ENCODE peak calls at places on chromosomes 6 and 20, in seven cellular contexts. J is lower lobe of right lung, H is esophagus muscularis mucosa, Y is mammary epithelial cell, B is endodermal cell, N is fibroblast of lung, I is ovary. L is an unnamed sample. For H3K27me3, the result is how much of the 10 kb centered on the place peaks cover.

GRCh38 chr20:50303573-50304500 is 113.2 kb downstream of the CEBPB start:
- DNase-seq in J (peak), Y (no peak), I (peak), N (peak), H (peak), B (peak), L (no peak)

GRCh38 chr20:4225778-4226177 is 210.4 kb upstream of the RNF24 start:
- DNase-seq in Y (peak), J (no peak), N (peak), H (no peak), B (no peak), I (no peak), L (peak)

GRCh38 chr6:98946877-98947410 is 802 bp downstream of the FBXL4 start:
- DNase-seq in J (peak), I (peak), H (no peak), B (no peak), N (peak), Y (peak), L (no peak)

GRCh38 chr6:71387179-71387578 is 98.6 kb downstream of the OGFRL1 start:
- DNase-seq in Y (no peak), N (peak), I (no peak), J (no peak), H (no peak), B (no peak), L (no peak)

GRCh38 chr6:158356586-158357546 is 44.6 kb downstream of the TULP4 start:
- DNase-seq in Y (no peak), H (peak), I (no peak), B (no peak), J (no peak), N (no peak), L (no peak)

GRCh38 chr20:50071039-50071888 is 41.7 kb downstream of the UBE2V1 start:
- DNase-seq in H (peak), I (peak), B (peak), J (peak), Y (peak), N (peak), L (no peak)

GRCh38 chr20:32249030-32249738 is 28.3 kb upstream of the KIF3B start:
- DNase-seq in B (no peak), I (no peak), J (no peak), H (no peak), N (no peak), Y (no peak), L (no peak)

GRCh38 chr6:154705471-154706113 is 27.6 kb upstream of the SCAF8 start:
- DNase-seq in I (no peak), Y (no peak), B (peak), N (peak), J (no peak), H (no peak), L (no peak)

GRCh38 chr6:20338160-20338559 is 63.5 kb upstream of the E2F3 start:
- DNase-seq in N (no peak), B (no peak), H (no peak), I (no peak), J (no peak), Y (peak), L (peak)

GRCh38 chr6:46528956-46529750 is 37.9 kb upstream of the RCAN2 start:
- DNase-seq in N (no peak), I (no peak), J (no peak), H (no peak), Y (no peak), B (no peak), L (no peak)
- H3K27me3 ChIP-seq in N (under half), I (under half), J (under half), H (under half), Y (under half), B (under half), L (under half)

GRCh38 chr6:328924-329323 is 36.6 kb downstream of the DUSP22 start:
- DNase-seq in Y (no peak), J (no peak), H (no peak), B (no peak), N (no peak), I (no peak), L (no peak)
- H3K27me3 ChIP-seq in Y (under half), J (under half), H (under half), B (under half), N (under half), I (under half), L (under half)

GRCh38 chr6:1603708-1604346 is 5.9 kb upstream of the FOXC1 start:
- DNase-seq in J (no peak), H (no peak), Y (no peak), B (peak), N (no peak), I (no peak), L (no peak)
- H3K27me3 ChIP-seq in J (half or more), H (under half), Y (under half), B (half or more), N (half or more), I (under half), L (under half)

GRCh38 chr6:4776967-4777925 is 1.0 kb downstream of the CDYL start:
- DNase-seq in I (no peak), B (peak), Y (peak), J (no peak), H (no peak), N (peak), L (no peak)

GRCh38 chr6:4778086-4778485 is 1.9 kb downstream of the CDYL start:
- DNase-seq in J (no peak), B (no peak), Y (peak), I (no peak), H (no peak), N (no peak), L (no peak)

GRCh38 chr6:4781426-4781825 is 5.2 kb downstream of the CDYL start:
- DNase-seq in B (no peak), H (no peak), I (no peak), J (no peak), N (no peak), Y (no peak), L (no peak)

GRCh38 chr6:4781967-4782537 is 5.8 kb downstream of the CDYL start:
- DNase-seq in N (no peak), J (no peak), H (no peak), I (no peak), Y (no peak), B (no peak), L (no peak)

GRCh38 chr6:4780360-4780812 is 4.2 kb downstream of the CDYL start:
- DNase-seq in J (no peak), Y (peak), H (no peak), B (peak), I (no peak), N (peak), L (no peak)
- H3K27me3 ChIP-seq in J (under half), Y (under half), H (under half), B (under half), I (under half), N (under half), L (under half)

DNA sequence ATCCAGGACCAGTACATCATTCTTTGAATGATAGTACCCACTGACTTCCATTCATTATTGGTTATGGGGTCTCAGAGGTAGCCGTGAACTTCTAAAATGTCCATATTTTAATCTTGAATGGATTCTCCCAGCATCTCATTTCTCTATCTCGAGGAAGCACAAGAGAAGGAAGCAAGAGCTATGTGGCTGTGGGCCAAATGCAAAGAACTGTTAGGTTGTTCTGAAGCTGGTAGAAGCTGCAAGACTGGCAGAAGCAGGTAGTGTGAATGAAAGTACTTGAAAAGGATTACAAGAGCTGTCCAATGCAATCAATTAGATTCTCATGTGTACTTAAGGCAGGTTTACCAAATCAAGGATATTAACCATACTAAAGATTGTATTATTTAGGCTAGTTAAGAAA is 1131.8 kb downstream of the GRIK2 start:
- DNase-seq in H (no peak), I (no peak), J (no peak), B (no peak), Y (no peak), N (no peak), L (no peak)
- H3K27me3 ChIP-seq in H (under half), I (under half), J (under half), B (under half), Y (under half), N (under half), L (under half)

GRCh38 chr6:33211136-33211535 is 2.8 kb downstream of the RING1 start:
- DNase-seq in J (no peak), I (no peak), B (no peak), H (no peak), N (no peak), Y (no peak), L (no peak)
- H3K27me3 ChIP-seq in J (under half), I (under half), B (under half), H (under half), N (under half), Y (under half), L (under half)

DNA sequence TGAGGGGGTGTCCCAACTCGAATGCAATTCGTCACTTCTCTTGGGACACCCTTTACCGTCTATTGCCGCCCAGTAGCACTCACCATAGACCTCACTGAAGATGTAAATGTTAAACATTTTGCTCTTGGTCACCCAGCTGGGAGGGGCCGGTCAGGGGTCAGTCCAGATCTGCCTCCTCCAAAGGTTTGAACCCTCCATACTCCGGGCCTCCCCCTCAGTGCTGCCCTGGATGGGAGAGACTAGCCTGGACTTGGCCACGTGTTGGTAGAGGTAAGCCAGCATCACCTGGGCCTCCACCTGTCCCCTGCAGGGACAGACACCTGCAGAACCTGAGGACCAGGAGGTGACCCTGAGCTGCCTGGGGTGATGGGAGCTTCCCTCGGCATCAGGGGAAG is 5.0 kb upstream of the MYT1 start:
- DNase-seq in N (no peak), B (no peak), Y (no peak), I (no peak), J (peak), H (no peak), L (no peak)
- H3K27me3 ChIP-seq in N (under half), B (under half), Y (under half), I (under half), J (half or more), H (under half), L (under half)

DNA sequence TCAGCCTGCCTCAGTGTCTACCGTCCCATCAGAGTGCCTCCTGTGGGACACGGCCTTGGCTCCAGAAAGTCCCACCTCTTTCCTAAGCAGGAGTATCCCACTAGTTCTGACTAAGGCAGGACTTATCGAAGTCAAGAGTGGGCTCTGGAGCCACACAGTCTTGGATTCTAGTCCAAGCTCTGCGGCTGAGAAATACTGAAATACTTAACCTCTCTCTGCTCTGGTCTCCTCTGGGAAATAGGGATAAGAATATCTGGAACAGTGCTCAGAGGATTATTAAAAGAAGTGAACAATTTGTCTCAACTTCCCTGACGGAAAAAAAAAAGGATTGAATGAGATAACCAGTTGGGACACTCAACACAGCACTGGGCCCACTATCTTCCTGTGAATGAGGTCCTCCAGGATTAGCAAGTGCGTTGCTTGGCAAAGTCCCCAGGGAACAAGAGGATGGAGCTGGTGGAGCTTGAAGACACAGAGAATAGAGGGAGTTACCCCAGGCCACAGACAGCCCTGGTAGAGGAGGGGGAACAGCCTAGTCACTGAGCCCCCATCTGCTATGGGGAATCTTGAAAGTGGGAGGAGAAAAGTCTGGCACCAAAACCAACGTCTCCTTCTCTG is 34.6 kb upstream of the FOXP4 start:
- DNase-seq in Y (no peak), B (no peak), H (no peak), N (no peak), I (no peak), J (no peak), L (no peak)
- H3K27me3 ChIP-seq in Y (under half), B (under half), H (under half), N (under half), I (under half), J (under half), L (under half)

L was measured in kidney epithelial cell.